ENCODE peak calls at places on chromosomes 2 and 18, in seven cellular contexts. W is GM19239; J is iPS-NIHi11; C is activated effector memory CD4-positive, alpha-beta T cell treated with Interleukin-2 at 50 U/mL for 16 hours; D is GM23248; I is GM20000; H is T-helper 2 cell. X is an unnamed sample.
A peak's percentile ranks its signal among the peaks of the same experiment; 100 is the strongest.

GRCh38 chr2:65501074-65501473 is 68.7 kb upstream of the SPRED2 start:
- DNase-seq in C (no peak), I (peak; percentile 30), J (no peak), W (no peak), H (no peak), D (no peak), X (peak; percentile 49)

GRCh38 chr2:134320930-134321329 is 67.1 kb downstream of the MGAT5 start:
- DNase-seq in C (peak; percentile 32), D (no peak), H (no peak), W (no peak), I (no peak), J (no peak), X (no peak)

GRCh38 chr2:136482966-136483365 is 282.4 kb upstream of the THSD7B start:
- DNase-seq in D (no peak), H (no peak), J (no peak), W (no peak), C (no peak), I (no peak), X (no peak)

GRCh38 chr2:166238176-166238575 is 110.4 kb upstream of the SCN1A start:
- DNase-seq in C (no peak), W (no peak), D (no peak), J (no peak), H (no peak), I (no peak), X (no peak)

GRCh38 chr2:137893145-137893544 is 71.1 kb upstream of the HNMT start:
- DNase-seq in C (no peak), D (no peak), J (no peak), H (no peak), I (no peak), W (no peak), X (no peak)

GRCh38 chr2:200604571-200605255 is 18.9 kb downstream of the AOX1 start:
- DNase-seq in C (no peak), D (peak; percentile 19), I (no peak), J (no peak), W (no peak), H (no peak), X (no peak)

GRCh38 chr2:96105152-96105915 is 11.0 kb downstream of the ADRA2B start:
- DNase-seq in W (no peak), D (no peak), C (no peak), H (no peak), I (no peak), J (no peak), X (no peak)

GRCh38 chr2:27916293-27917015 is 25.9 kb downstream of the BABAM2 start:
- DNase-seq in J (no peak), C (no peak), W (no peak), D (no peak), I (no peak), H (no peak), X (no peak)

GRCh38 chr2:7919510-7919909 is 762.3 kb upstream of the ID2 start:
- DNase-seq in C (no peak), H (no peak), D (no peak), W (no peak), J (no peak), I (no peak), X (no peak)

GRCh38 chr2:42096869-42097591 is 49.2 kb downstream of the PKDCC start:
- DNase-seq in C (no peak), H (no peak), J (no peak), W (no peak), I (peak; percentile 32), D (no peak), X (peak; percentile 40)

GRCh38 chr2:224366269-224366668 is 35.6 kb downstream of the FAM124B start:
- DNase-seq in D (peak; percentile 17), C (no peak), J (no peak), H (no peak), I (no peak), W (no peak), X (no peak)

GRCh38 chr18:28706397-28706796 is 529.5 kb upstream of the CDH2 start:
- DNase-seq in J (no peak), D (no peak), H (no peak), C (no peak), W (no peak), I (no peak), X (no peak)

GRCh38 chr2:140997997-140998396 is 1132.8 kb downstream of the LRP1B start:
- DNase-seq in H (no peak), W (no peak), J (no peak), I (no peak), D (peak; percentile 22), C (no peak), X (no peak)

GRCh38 chr2:50615296-50615695 is 416.6 kb downstream of the NRXN1 start:
- DNase-seq in I (no peak), D (no peak), C (no peak), J (no peak), W (no peak), H (no peak), X (no peak)

GRCh38 chr2:11784747-11785610 is 38.5 kb downstream of the LPIN1 start:
- DNase-seq in C (peak; percentile 29), I (peak; percentile 72), H (no peak), J (peak; percentile 93), W (peak; percentile 39), D (peak; percentile 82), X (peak; percentile 81)

GRCh38 chr2:232418466-232419244 is 12.0 kb downstream of the ALPG start:
- DNase-seq in I (no peak), D (peak; percentile 62), C (no peak), H (no peak), W (no peak), J (peak; percentile 46), X (no peak)

GRCh38 chr2:39361511-39361910 is 75.6 kb downstream of the MAP4K3 start:
- DNase-seq in I (no peak), J (no peak), D (no peak), W (no peak), C (no peak), H (no peak), X (no peak)

GRCh38 chr2:34373586-34374233 is 774.6 kb upstream of the FAM98A start:
- DNase-seq in J (no peak), H (no peak), C (no peak), W (no peak), D (no peak), I (no peak), X (no peak)

GRCh38 chr2:82023710-82024109 is 1719.2 kb upstream of the LRRTM1 start:
- DNase-seq in C (no peak), J (peak; percentile 4), W (no peak), I (no peak), H (no peak), D (no peak), X (no peak)

GRCh38 chr2:84458436-84459027 is 548 bp downstream of the SUCLG1 start:
- DNase-seq in D (peak; percentile 59), W (no peak), H (no peak), J (no peak), I (peak; percentile 38), C (no peak), X (peak; percentile 29)

GRCh38 chr2:97741251-97741650 is 27.9 kb downstream of the ZAP70 start:
- DNase-seq in D (no peak), W (no peak), C (no peak), I (no peak), H (no peak), J (no peak), X (no peak)

GRCh38 chr2:234142530-234142929 is 92.0 kb downstream of the SPP2 start:
- DNase-seq in D (peak; percentile 13), H (no peak), I (no peak), W (no peak), C (no peak), J (no peak), X (no peak)

GRCh38 chr2:237923507-237924163 is 43.2 kb upstream of the UBE2F start:
- DNase-seq in W (peak; percentile 90), I (peak; percentile 94), C (peak; percentile 71), D (peak; percentile 83), H (peak; percentile 61), J (peak; percentile 99), X (peak; percentile 91)

GRCh38 chr2:102593516-102593915 is 25.8 kb upstream of the SLC9A2 start:
- DNase-seq in D (no peak), H (no peak), J (no peak), W (no peak), C (no peak), I (no peak), X (no peak)

GRCh38 chr2:39156107-39156506 is 35.3 kb upstream of the SOS1 start:
- DNase-seq in H (no peak), W (no peak), J (no peak), D (peak; percentile 60), C (no peak), I (no peak), X (no peak)

GRCh38 chr18:58937204-58937603 is 72.5 kb downstream of the ZNF532 start:
- DNase-seq in H (no peak), C (no peak), I (no peak), J (no peak), W (no peak), D (peak; percentile 66), X (no peak)

X was measured in GM10248.